ENCODE peak calls at places on chromosomes 7 and 10, in nine cellular contexts. M is neural progenitor cell; E is brain microvascular endothelial cell; C is adipocyte; A is endothelial cell of umbilical vein; U is CD8-positive, alpha-beta T cell; F is Panc1; N is CD4-positive, alpha-beta memory T cell; H is iPS DF 6.9. V is an unnamed sample. For H3K36me3, the result is how much of the 10 kb centered on the place peaks cover.

GRCh38 chr10:44460499-44460898 is 75.6 kb upstream of the CXCL12 start:
- DNase-seq in M (no peak), E (no peak), C (peak), A (no peak), U (no peak), F (no peak), N (no peak), H (no peak), V (no peak)

GRCh38 chr7:100887955-100888481 is 1.5 kb downstream of the UFSP1 start:
- DNase-seq in M (no peak), E (no peak), C (no peak), A (no peak), U (no peak), F (no peak), N (no peak), H (no peak), V (no peak)

GRCh38 chr10:22626784-22627183 is 87.6 kb downstream of the PIP4K2A start:
- DNase-seq in M (no peak), E (no peak), C (no peak), A (peak), U (no peak), F (no peak), N (no peak), H (no peak), V (no peak)

GRCh38 chr7:48938539-48938938 is 14.2 kb downstream of the CDC14C start:
- DNase-seq in M (no peak), E (no peak), C (no peak), A (no peak), U (no peak), F (no peak), N (no peak), H (no peak), V (no peak)

GRCh38 chr7:77697535-77697831 is 1.2 kb downstream of the RSBN1L start:
- DNase-seq in M (no peak), E (no peak), C (peak), A (no peak), U (no peak), F (no peak), N (no peak), H (no peak), V (peak)

GRCh38 chr10:107442035-107442505 is 277.6 kb upstream of the SORCS1 start:
- DNase-seq in M (no peak), E (no peak), C (peak), A (no peak), U (no peak), F (no peak), N (no peak), H (no peak), V (no peak)

GRCh38 chr10:131748191-131748590 is 152.6 kb upstream of the PPP2R2D start:
- DNase-seq in M (no peak), E (no peak), C (no peak), A (no peak), U (no peak), F (no peak), N (no peak), H (no peak), V (no peak)

GRCh38 chr10:28947209-28947608 is 269.9 kb downstream of the BAMBI start:
- DNase-seq in M (no peak), E (peak), C (no peak), A (peak), U (no peak), F (no peak), N (no peak), H (no peak), V (no peak)

GRCh38 chr7:140639366-140640053 is 1.1 kb downstream of the DENND2A start:
- DNase-seq in M (peak), E (peak), C (peak), A (no peak), U (no peak), F (no peak), N (no peak), H (no peak), V (no peak)

GRCh38 chr7:27071622-27072390 is 24.0 kb downstream of the HOXA1 start:
- DNase-seq in M (no peak), E (no peak), C (no peak), A (no peak), U (no peak), F (no peak), N (no peak), H (no peak), V (no peak)

GRCh38 chr7:138992052-138992531 is 10.9 kb upstream of the KIAA1549 start:
- DNase-seq in M (no peak), E (no peak), C (peak), A (no peak), U (no peak), F (no peak), N (no peak), H (no peak), V (no peak)

GRCh38 chr10:102150970-102151773 is 1.0 kb upstream of the NOLC1 start:
- DNase-seq in M (no peak), E (peak), C (peak), A (peak), U (no peak), F (no peak), N (no peak), H (no peak), V (no peak)

GRCh38 chr7:41886257-41886905 is 183.5 kb upstream of the INHBA start:
- DNase-seq in M (no peak), E (peak), C (peak), A (no peak), U (no peak), F (no peak), N (no peak), H (no peak), V (no peak)

GRCh38 chr10:109912335-109913282 is 10.7 kb downstream of the XPNPEP1 start:
- DNase-seq in M (no peak), E (no peak), C (no peak), A (no peak), U (no peak), F (no peak), N (no peak), H (no peak), V (peak)

GRCh38 chr10:74208997-74209396 is 58.0 kb downstream of the ADK start:
- DNase-seq in M (no peak), E (no peak), C (no peak), A (no peak), U (no peak), F (no peak), N (no peak), H (no peak), V (no peak)

GRCh38 chr7:125254521-125254920 is 324.9 kb upstream of the POT1 start:
- DNase-seq in M (no peak), E (no peak), C (no peak), A (no peak), U (no peak), F (no peak), N (no peak), H (no peak), V (no peak)
- H3K36me3 ChIP-seq in M (under half), E (under half), C (under half), A (under half), U (under half), F (under half), N (under half), H (under half), V (under half)

DNA sequence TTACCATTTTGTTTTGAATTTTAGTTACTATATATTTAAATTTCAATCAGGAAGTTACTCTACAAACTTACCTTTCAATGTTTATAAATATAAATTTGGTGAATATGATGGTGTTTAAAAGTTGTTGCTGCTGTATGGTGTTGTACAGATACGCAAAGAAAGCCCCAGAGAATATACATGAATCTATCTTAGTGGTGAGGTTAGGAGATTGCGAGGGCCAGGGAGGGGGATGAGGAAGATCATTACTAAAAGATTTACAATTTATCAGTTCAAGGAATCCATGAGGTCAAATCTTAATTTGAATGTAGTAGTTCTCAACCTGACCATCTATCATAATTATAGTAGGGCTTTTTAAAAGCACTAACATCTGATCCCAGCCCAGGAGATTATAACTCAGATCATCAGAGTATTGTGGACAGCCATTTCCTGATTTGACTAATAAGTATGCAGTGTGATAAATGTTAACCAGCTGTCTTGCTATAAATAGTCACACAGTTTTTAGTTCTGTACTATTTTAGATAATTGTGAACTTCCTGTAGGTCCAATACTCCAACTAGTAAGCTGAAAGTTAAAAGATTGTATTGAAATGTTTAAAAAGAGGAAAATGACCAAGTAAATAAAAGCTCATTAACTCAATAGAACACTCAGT is 23.6 kb downstream of the FAM3C start:
- DNase-seq in M (no peak), E (no peak), C (no peak), A (peak), U (no peak), F (no peak), N (no peak), H (no peak), V (peak)
- H3K36me3 ChIP-seq in M (under half), E (half or more), C (half or more), A (under half), U (under half), F (under half), N (under half), H (under half), V (under half)

DNA sequence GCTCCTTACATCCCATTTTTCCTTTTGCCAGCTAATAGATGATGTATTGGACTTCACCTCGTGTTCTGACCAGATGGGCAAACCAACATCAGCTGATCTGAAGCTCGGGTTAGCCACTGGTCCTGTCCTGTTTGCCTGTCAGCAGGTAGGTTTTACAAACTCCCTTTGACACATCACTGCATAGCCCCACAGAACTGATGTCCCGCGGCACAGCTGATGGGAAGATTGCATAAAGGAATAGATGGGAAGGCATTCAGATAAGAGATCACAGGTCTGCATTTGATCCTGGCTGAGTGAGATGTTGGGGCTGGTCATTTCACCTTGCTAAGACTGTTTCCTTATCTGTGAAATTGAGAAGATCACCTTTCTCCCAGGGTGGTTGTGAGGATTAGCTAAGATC is 37.9 kb downstream of the PDSS1 start:
- DNase-seq in M (no peak), E (no peak), C (no peak), A (no peak), U (no peak), F (no peak), N (no peak), H (no peak), V (no peak)
- H3K36me3 ChIP-seq in M (under half), E (under half), C (half or more), A (under half), U (under half), F (under half), N (under half), H (under half), V (under half)

DNA sequence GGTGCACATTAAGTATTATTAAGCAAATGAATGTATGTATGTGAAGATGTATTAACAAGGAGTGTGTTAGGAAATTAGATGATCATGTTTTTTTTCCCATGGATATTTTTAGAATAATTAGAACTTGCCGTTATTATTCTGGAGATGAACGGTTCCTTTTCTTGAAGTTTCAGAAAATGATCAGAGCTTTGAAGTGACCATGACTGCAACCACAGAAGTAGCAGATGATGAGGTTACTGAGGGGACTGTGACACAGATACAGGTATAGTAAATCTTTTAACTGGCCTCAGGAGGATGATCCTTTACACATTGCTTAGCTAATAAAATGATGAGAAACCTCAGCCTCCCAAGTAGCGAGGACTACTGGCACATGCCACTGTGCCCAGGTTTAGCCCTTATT is 18.6 kb downstream of the DMTF1 start:
- DNase-seq in M (no peak), E (no peak), C (no peak), A (no peak), U (no peak), F (no peak), N (no peak), H (no peak), V (no peak)
- H3K36me3 ChIP-seq in M (half or more), E (half or more), C (half or more), A (half or more), U (half or more), F (half or more), N (half or more), H (under half), V (under half)

DNA sequence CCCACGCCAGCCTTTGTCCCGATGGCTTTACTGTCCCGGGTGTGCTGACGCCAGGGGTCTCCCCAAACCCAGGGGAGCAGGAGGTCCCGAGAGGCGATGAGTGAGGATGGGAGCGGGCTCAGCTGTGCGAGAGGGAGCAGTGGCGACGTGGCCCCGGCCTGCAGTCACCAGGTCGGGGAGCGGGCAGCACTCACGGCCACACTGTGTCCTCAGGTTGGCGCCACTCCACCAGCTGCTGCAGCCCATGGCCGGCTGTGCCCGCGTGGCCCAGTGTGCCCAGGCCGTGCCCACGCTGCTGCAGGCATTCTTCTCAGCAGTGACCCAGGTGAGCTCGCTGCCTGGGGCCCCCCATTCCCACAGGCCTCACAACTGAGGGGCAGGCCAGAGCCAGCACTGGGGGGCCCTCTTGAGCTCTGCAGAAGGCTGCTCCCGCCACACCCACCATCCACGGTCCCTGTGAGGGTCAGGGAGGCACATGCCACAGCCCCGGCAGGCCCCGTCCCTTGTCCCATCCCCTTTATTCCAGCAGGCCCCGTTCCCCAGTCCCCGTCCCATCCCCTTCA is 13.3 kb downstream of the AP5Z1 start:
- DNase-seq in M (no peak), E (no peak), C (no peak), A (no peak), U (no peak), F (no peak), N (no peak), H (no peak), V (no peak)
- H3K36me3 ChIP-seq in M (under half), E (half or more), C (half or more), A (under half), U (under half), F (under half), N (half or more), H (under half), V (half or more)

V was measured in GM06990.